ENCODE peak calls at places on chromosomes 12 and 14, in eight cellular contexts. C is IMR-90, F is lung, I is suprapubic skin, Y is DND-41, L is Panc1, D is fibroblast of mammary gland, S is fibroblast of pulmonary artery. V is an unnamed sample.

GRCh38 chr12:106331594-106331993 is 26.0 kb upstream of the POLR3B start:
- DNase-seq in Y (no peak), L (no peak), D (no peak), F (no peak), S (no peak), I (no peak), C (no peak), V (no peak)

GRCh38 chr12:111250251-111250881 is 118.5 kb downstream of the PHETA1 start:
- DNase-seq in C (no peak), D (no peak), Y (no peak), I (no peak), S (no peak), F (no peak), L (no peak), V (no peak)

GRCh38 chr14:36513012-36513420 is 7.0 kb downstream of the NKX2-1 start:
- DNase-seq in I (no peak), S (no peak), L (no peak), Y (no peak), D (no peak), C (no peak), F (no peak), V (no peak)

GRCh38 chr12:105803292-105803691 is 335.5 kb downstream of the NUAK1 start:
- DNase-seq in L (no peak), Y (no peak), I (no peak), S (peak; percentile 28), D (no peak), F (no peak), C (no peak), V (no peak)

GRCh38 chr14:50063876-50064420 is 52.4 kb downstream of the VCPKMT start:
- DNase-seq in Y (no peak), S (no peak), F (no peak), D (no peak), I (no peak), L (no peak), C (no peak), V (no peak)

GRCh38 chr12:127388985-127389384 is 878.0 kb upstream of the TMEM132C start:
- DNase-seq in S (no peak), C (no peak), L (no peak), I (no peak), F (no peak), D (no peak), Y (no peak), V (no peak)

GRCh38 chr14:59022144-59022543 is 166.3 kb upstream of the DAAM1 start:
- DNase-seq in I (no peak), D (peak; percentile 4), F (no peak), C (no peak), S (no peak), L (no peak), Y (no peak), V (no peak)

GRCh38 chr14:88312262-88312661 is 10.8 kb downstream of the KCNK10 start:
- DNase-seq in I (no peak), Y (no peak), L (no peak), S (no peak), F (no peak), D (no peak), C (no peak), V (no peak)

GRCh38 chr12:69570000-69570516 is 15.2 kb upstream of the CCT2 start:
- DNase-seq in C (no peak), Y (no peak), S (peak; percentile 69), I (no peak), D (peak; percentile 22), F (no peak), L (no peak), V (peak; percentile 89)

GRCh38 chr14:34462132-34462893 is at the start of gene SPTSSA:
- DNase-seq in L (no peak), I (peak; percentile 95), S (peak; percentile 91), Y (peak; percentile 88), C (peak; percentile 87), D (peak; percentile 83), F (peak; percentile 94), V (peak; percentile 87)

GRCh38 chr14:100025111-100025510 is 40.1 kb upstream of the EVL start:
- DNase-seq in D (peak; percentile 58), S (peak; percentile 50), F (peak; percentile 38), Y (peak; percentile 79), C (peak; percentile 55), L (no peak), I (no peak), V (peak; percentile 29)

GRCh38 chr12:125014526-125014925 is 21.1 kb downstream of the BRI3BP start:
- DNase-seq in I (no peak), F (no peak), D (no peak), Y (no peak), L (no peak), S (no peak), C (no peak), V (no peak)

GRCh38 chr12:116614194-116614885 is 55.2 kb downstream of the MAP1LC3B2 start:
- DNase-seq in I (no peak), S (no peak), Y (no peak), C (peak; percentile 32), L (no peak), F (no peak), D (peak; percentile 32), V (no peak)

GRCh38 chr12:75208851-75209781 is 523 bp downstream of the KCNC2 start:
- DNase-seq in Y (peak; percentile 34), L (no peak), C (peak; percentile 18), S (peak; percentile 43), I (no peak), F (no peak), D (peak; percentile 21), V (peak; percentile 10)
- H3K4me3 ChIP-seq in Y (no peak overlapping the region), L (no peak overlapping the region), C (no peak overlapping the region), S (no peak overlapping the region), I (no peak overlapping the region), F (no peak overlapping the region), D (no peak overlapping the region), V (no peak overlapping the region)

GRCh38 chr12:21697829-21698630 is 40.4 kb upstream of the LDHB start:
- DNase-seq in F (no peak), Y (no peak), S (peak; percentile 69), C (peak; percentile 48), L (no peak), D (peak; percentile 62), I (no peak), V (peak; percentile 38)
- TF ChIP-seq CTCF in F (peak; percentile 28), Y (peak; percentile 70), S (peak; percentile 50), C (peak; percentile 81), L (peak; percentile 43), D (peak; percentile 53), I (peak; percentile 59), V (peak; percentile 64)

GRCh38 chr12:67915335-67915851 is 73.9 kb upstream of the IFNG-AS1 start:
- DNase-seq in F (no peak), L (no peak), C (no peak), I (no peak), D (no peak), Y (no peak), S (no peak), V (no peak)
- H3K4me3 ChIP-seq in F (no peak overlapping the region), L (no peak overlapping the region), C (no peak overlapping the region), I (no peak overlapping the region), D (no peak overlapping the region), Y (no peak overlapping the region), S (no peak overlapping the region), V (no peak overlapping the region)

DNA sequence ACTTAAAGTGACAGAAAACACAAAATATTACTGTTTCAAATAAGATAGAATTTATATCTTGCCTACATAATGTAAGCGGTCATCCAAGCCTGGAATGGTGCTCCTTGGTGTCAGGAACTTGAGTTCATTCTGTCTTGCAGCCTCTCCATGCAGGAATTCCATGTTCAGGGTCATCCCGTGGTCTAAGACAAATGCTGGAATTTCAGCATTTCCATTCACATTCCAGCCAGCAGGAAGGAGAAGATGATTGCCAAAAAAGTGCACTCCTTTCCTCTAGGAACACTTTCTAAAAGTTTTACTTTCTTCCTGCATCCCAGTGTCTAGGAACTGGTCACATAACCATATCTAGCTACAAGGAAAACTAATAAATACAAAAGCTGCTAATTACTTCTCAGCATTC is 106.3 kb downstream of the PTPRO start:
- DNase-seq in L (no peak), S (peak; percentile 3), F (no peak), D (no peak), I (no peak), Y (no peak), C (no peak), V (peak; percentile 5)
- TF ChIP-seq CTCF in L (no peak), S (peak; percentile 6), F (no peak), D (peak; percentile 14), I (no peak), Y (no peak), C (no peak), V (peak; percentile 22)

GRCh38 chr14:85516239-85517112 is 13.5 kb upstream of the FLRT2 start:
- DNase-seq in Y (no peak), L (no peak), D (peak; percentile 92), F (no peak), C (peak; percentile 88), S (peak; percentile 92), I (no peak), V (peak; percentile 94)
- H3K4me3 ChIP-seq in Y (no peak overlapping the region), L (no peak overlapping the region), D (peak overlapping the region; percentile 28), F (no peak overlapping the region), C (no peak overlapping the region), S (peak overlapping the region; percentile 28), I (no peak overlapping the region), V (peak overlapping the region; percentile 15)

DNA sequence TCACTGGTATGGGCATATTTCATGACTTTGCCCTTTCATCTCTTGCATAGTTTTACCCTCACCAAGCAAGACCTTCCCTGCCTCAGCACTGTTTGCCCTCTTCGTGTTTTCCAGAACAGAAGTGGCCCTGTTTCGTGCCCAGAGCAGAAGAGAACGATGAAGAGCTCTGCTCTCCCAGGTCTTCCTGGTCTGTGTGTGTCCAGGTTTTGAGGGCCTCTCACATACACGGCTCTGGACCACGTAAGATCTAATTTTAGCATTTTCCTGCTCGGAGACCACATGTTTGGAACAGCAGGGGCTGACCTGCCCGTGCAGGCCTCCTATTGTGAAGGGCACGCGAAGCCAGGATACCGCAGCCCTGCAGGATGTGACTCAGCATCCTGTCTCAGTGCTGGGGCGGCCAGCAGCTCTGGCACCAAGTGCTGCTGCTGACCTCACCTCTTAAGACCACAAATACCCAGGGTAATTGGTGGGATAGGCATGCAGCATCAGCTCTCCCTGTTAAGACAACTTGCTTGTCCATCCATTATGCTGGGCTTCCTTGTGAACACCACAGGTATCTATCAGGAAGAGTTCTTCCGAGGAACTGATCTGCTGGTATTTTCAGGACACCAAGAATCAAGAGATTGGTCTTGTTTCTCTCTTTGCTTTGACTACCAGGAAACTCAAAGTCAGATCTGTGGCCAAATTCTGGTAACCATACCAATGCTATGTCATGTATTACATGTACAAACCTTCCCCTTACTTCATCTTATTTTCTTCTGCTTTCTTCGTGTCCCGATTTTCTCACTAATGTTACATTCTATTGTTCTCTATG is 19.0 kb downstream of the SSH1 start:
- DNase-seq in S (peak; percentile 100), F (peak; percentile 80), D (peak; percentile 100), L (peak; percentile 95), I (no peak), C (peak; percentile 100), Y (peak; percentile 52), V (peak; percentile 100)
- TF ChIP-seq CTCF in S (no peak), F (no peak), D (no peak), L (no peak), I (no peak), C (no peak), Y (no peak), V (no peak)